ENCODE peak calls at places on chromosomes 11 and 22, in five cellular contexts. S, J, P, Y and K are unnamed samples.

GRCh38 chr11:128406365-128406706 is 181.0 kb downstream of the ETS1 start:
- DNase-seq in P (no peak), S (no peak), Y (peak; percentile 94), J (no peak), K (no peak)

GRCh38 chr22:46769191-46769675 is 6.8 kb downstream of the TBC1D22A start:
- DNase-seq in Y (no peak), P (no peak), J (no peak), S (peak; percentile 99), K (no peak)

GRCh38 chr22:25380141-25380747 is 160.8 kb downstream of the CRYBB2 start:
- DNase-seq in Y (no peak), S (no peak), J (no peak), P (no peak), K (no peak)

GRCh38 chr11:86177319-86177718 is 67.2 kb upstream of the EED start:
- DNase-seq in Y (peak; percentile 25), P (no peak), S (no peak), J (no peak), K (no peak)

GRCh38 chr11:126307706-126308105 is 3.8 kb downstream of the DCPS start:
- DNase-seq in J (peak; percentile 49), Y (peak; percentile 42), P (no peak), S (peak; percentile 49), K (peak; percentile 71)

GRCh38 chr11:65288706-65289536 is 25.7 kb upstream of the CDC42EP2 start:
- DNase-seq in Y (no peak), P (no peak), S (peak; percentile 80), J (no peak), K (no peak)

GRCh38 chr22:40855104-40855959 is 1.1 kb downstream of the ST13 start:
- DNase-seq in Y (no peak), J (no peak), P (no peak), S (peak; percentile 14), K (peak; percentile 62)

GRCh38 chr11:1194231-1194976 is 28.5 kb upstream of the MUC5B start:
- DNase-seq in J (no peak), S (no peak), P (no peak), Y (no peak), K (no peak)

GRCh38 chr11:65026810-65027209 is 429 bp upstream of the SNX15 start:
- DNase-seq in S (no peak), J (no peak), Y (no peak), P (no peak), K (no peak)

GRCh38 chr11:102800774-102801173 is 2.8 kb upstream of the MMP1 start:
- DNase-seq in Y (no peak), P (no peak), J (no peak), S (no peak), K (no peak)

GRCh38 chr11:72466410-72466809 is 32.1 kb upstream of the CLPB start:
- DNase-seq in Y (no peak), S (no peak), J (no peak), P (no peak), K (no peak)

GRCh38 chr22:44341431-44342346 is 28.9 kb upstream of the SHISAL1 start:
- DNase-seq in P (no peak), S (no peak), Y (no peak), J (no peak), K (no peak)

GRCh38 chr11:77071671-77072605 is 5.2 kb downstream of the CAPN5 start:
- DNase-seq in Y (no peak), P (no peak), J (peak; percentile 26), S (no peak), K (peak; percentile 40)

GRCh38 chr11:128862913-128863660 is 4.0 kb downstream of the KCNJ1 start:
- DNase-seq in J (peak; percentile 25), Y (no peak), P (no peak), S (no peak), K (peak; percentile 41)

GRCh38 chr11:6418199-6418957 is 516 bp downstream of the APBB1 start:
- DNase-seq in J (peak; percentile 20), P (no peak), Y (no peak), S (peak; percentile 58), K (peak; percentile 19)

GRCh38 chr11:128525411-128526243 is 61.7 kb downstream of the ETS1 start:
- DNase-seq in P (no peak), S (no peak), Y (no peak), J (no peak), K (peak; percentile 57)

GRCh38 chr11:129814244-129814992 is 1.2 kb upstream of the TMEM45B start:
- DNase-seq in J (no peak), S (no peak), Y (no peak), P (peak; percentile 79), K (no peak)

GRCh38 chr11:17734418-17734911 is at the start of gene KCNC1:
- DNase-seq in Y (no peak), S (peak; percentile 83), J (peak; percentile 27), P (no peak), K (peak; percentile 53)

GRCh38 chr11:75809991-75810390 is 5.0 kb upstream of the UVRAG start:
- DNase-seq in Y (no peak), P (no peak), J (no peak), S (no peak), K (no peak)

GRCh38 chr11:15579287-15580001 is 464.7 kb downstream of the INSC start:
- DNase-seq in S (no peak), P (no peak), Y (no peak), J (no peak), K (no peak)

GRCh38 chr11:117157507-117157906 is 13.4 kb downstream of the PAFAH1B2 start:
- DNase-seq in S (no peak), J (no peak), Y (no peak), P (no peak), K (no peak)

GRCh38 chr11:3984896-3985295 is 109.7 kb upstream of the RRM1 start:
- DNase-seq in S (peak; percentile 84), Y (no peak), P (peak; percentile 56), J (peak; percentile 55), K (peak; percentile 72)

GRCh38 chr11:115930276-115930675 is 426.1 kb upstream of the CADM1 start:
- DNase-seq in J (no peak), S (no peak), P (no peak), Y (peak; percentile 81), K (no peak)

GRCh38 chr11:10318527-10318802 is 13.6 kb downstream of the ADM start:
- DNase-seq in J (no peak), P (no peak), Y (peak; percentile 63), S (no peak), K (peak; percentile 9)

GRCh38 chr11:37506516-37506915 is 908.5 kb upstream of the RAG2 start:
- DNase-seq in J (no peak), Y (no peak), S (no peak), P (no peak), K (no peak)